ENCODE peak calls at places on chromosomes 3 and 15, in five cellular contexts. W is breast epithelium, O is prostate gland, P is IMR-90, R is endothelial cell of umbilical vein. I is an unnamed sample.

GRCh38 chr15:83565553-83566159 is 88.3 kb upstream of the ADAMTSL3 start:
- DNase-seq in W (no peak), O (no peak), P (peak; percentile 19), R (peak; percentile 21), I (no peak)

GRCh38 chr3:177134811-177135210 is 62.5 kb downstream of the TBL1XR1 start:
- DNase-seq in W (no peak), O (no peak), P (no peak), R (no peak), I (no peak)

GRCh38 chr3:185726254-185726967 is 98.4 kb downstream of the IGF2BP2 start:
- DNase-seq in W (no peak), O (no peak), P (no peak), R (no peak), I (no peak)

GRCh38 chr3:13037458-13038117 is 35.6 kb downstream of the IQSEC1 start:
- DNase-seq in W (no peak), O (no peak), P (peak; percentile 25), R (no peak), I (no peak)

GRCh38 chr3:171811059-171811912 is 1.0 kb upstream of the PLD1 start:
- DNase-seq in W (no peak), O (peak; percentile 43), P (peak; percentile 99), R (peak; percentile 74), I (no peak)

GRCh38 chr15:29021901-29022300 is 136.1 kb downstream of the APBA2 start:
- DNase-seq in W (no peak), O (no peak), P (peak; percentile 41), R (no peak), I (no peak)

GRCh38 chr15:22844421-22845288 is 6.2 kb downstream of the NIPA2 start:
- DNase-seq in W (no peak), O (no peak), P (no peak), R (no peak), I (no peak)

GRCh38 chr15:42891569-42891968 is 29.0 kb downstream of the TTBK2 start:
- DNase-seq in W (no peak), O (no peak), P (peak; percentile 25), R (peak; percentile 14), I (no peak)

GRCh38 chr15:46365612-46366011 is 730.8 kb downstream of the SQOR start:
- DNase-seq in W (no peak), O (no peak), P (no peak), R (no peak), I (peak; percentile 12)

GRCh38 chr15:69234676-69235075 is 64.0 kb upstream of the PAQR5 start:
- DNase-seq in W (no peak), O (no peak), P (no peak), R (no peak), I (no peak)

GRCh38 chr3:195808741-195809290 is 2.9 kb downstream of the MUC4 start:
- DNase-seq in W (peak; percentile 24), O (no peak), P (no peak), R (no peak), I (no peak)
- H3K27me3 ChIP-seq in W (peaks cover 13% of the 10 kb centered on the region), O (no peaks in the 10 kb centered on the region), P (peaks cover 57% of the 10 kb centered on the region), R (peaks cover 4% of the 10 kb centered on the region), I (peaks cover 10% of the 10 kb centered on the region)

GRCh38 chr3:126394977-126395321 is 240 bp downstream of the CFAP100 start:
- DNase-seq in W (no peak), O (no peak), P (no peak), R (no peak), I (no peak)
- H3K4me3 ChIP-seq in W (peak overlapping the region; percentile 9), O (no peak overlapping the region), P (no peak overlapping the region), R (no peak overlapping the region), I (no peak overlapping the region)

GRCh38 chr3:29282431-29283296 is 1.8 kb downstream of the RBMS3 start:
- DNase-seq in W (no peak), O (no peak), P (peak; percentile 64), R (peak; percentile 86), I (no peak)

GRCh38 chr3:29279830-29280229 is 1.0 kb upstream of the RBMS3 start:
- DNase-seq in W (no peak), O (no peak), P (peak; percentile 43), R (peak; percentile 26), I (no peak)

GRCh38 chr3:29283297-29283681 is 2.4 kb downstream of the RBMS3 start:
- DNase-seq in W (no peak), O (no peak), P (peak; percentile 15), R (no peak), I (no peak)

GRCh38 chr3:29280675-29281264 is at the start of gene RBMS3:
- DNase-seq in W (peak; percentile 60), O (peak; percentile 83), P (peak; percentile 97), R (peak; percentile 95), I (peak; percentile 62)

GRCh38 chr3:29281265-29282228 is 676 bp downstream of the RBMS3 start:
- DNase-seq in W (no peak), O (peak; percentile 15), P (peak; percentile 59), R (peak; percentile 72), I (no peak)
- TF ChIP-seq POLR2A in W (no peak), O (no peak), P (peak; percentile 11), R (no peak), I (no peak)

GRCh38 chr15:89496155-89497098 is at the start of gene RHCG:
- DNase-seq in W (no peak), O (no peak), P (peak; percentile 24), R (peak; percentile 52), I (peak; percentile 73)

GRCh38 chr15:89495638-89496145 is 691 bp downstream of the RHCG start:
- DNase-seq in W (no peak), O (no peak), P (no peak), R (no peak), I (no peak)

GRCh38 chr15:89500397-89501270 is 4.3 kb upstream of the RHCG start:
- DNase-seq in W (no peak), O (no peak), P (no peak), R (no peak), I (no peak)

GRCh38 chr15:89499156-89499555 is 2.8 kb upstream of the RHCG start:
- DNase-seq in W (no peak), O (no peak), P (no peak), R (no peak), I (no peak)

GRCh38 chr15:89498574-89498906 is 2.2 kb upstream of the RHCG start:
- DNase-seq in W (no peak), O (no peak), P (no peak), R (no peak), I (no peak)
- H3K27me3 ChIP-seq in W (peaks cover 47% of the 10 kb centered on the region), O (peaks cover 4% of the 10 kb centered on the region), P (peaks cover 53% of the 10 kb centered on the region), R (peaks cover 18% of the 10 kb centered on the region), I (no peaks in the 10 kb centered on the region)

I was measured in body of pancreas.